ENCODE peak calls at places on chromosomes 7 and 10, in four cellular contexts. C is H1, W is mammary epithelial cell, E is pancreas. I is an unnamed sample.

GRCh38 chr10:24617771-24618396 is 105.8 kb downstream of the ARHGAP21 start:
- DNase-seq in W (peak), C (peak), E (peak), I (peak)

GRCh38 chr7:106460792-106461254 is 176.0 kb upstream of the NAMPT start:
- DNase-seq in W (peak), C (no peak), E (no peak), I (no peak)

GRCh38 chr10:58641095-58641531 is 128.4 kb downstream of the BICC1 start:
- DNase-seq in W (peak), E (no peak), C (no peak), I (no peak)

GRCh38 chr7:12696001-12696400 is 8.6 kb downstream of the ARL4A start:
- DNase-seq in E (no peak), C (no peak), W (peak), I (no peak)

GRCh38 chr7:94562525-94562924 is 52.9 kb downstream of the CASD1 start:
- DNase-seq in C (no peak), E (no peak), W (no peak), I (no peak)

GRCh38 chr7:44308741-44309270 is 16.6 kb downstream of the CAMK2B start:
- DNase-seq in C (peak), W (no peak), E (no peak), I (peak)

GRCh38 chr10:36094091-36094490 is 452.0 kb upstream of the FZD8 start:
- DNase-seq in C (no peak), E (no peak), W (peak), I (no peak)

GRCh38 chr10:6279540-6280267 is 77.0 kb downstream of the PFKFB3 start:
- DNase-seq in E (peak), W (no peak), C (no peak), I (no peak)

GRCh38 chr10:12487366-12487765 is 138.0 kb downstream of the CAMK1D start:
- DNase-seq in E (no peak), C (no peak), W (no peak), I (no peak)

GRCh38 chr10:128047337-128047736 is 78.9 kb downstream of the MKI67 start:
- DNase-seq in E (peak), W (peak), C (peak), I (peak)

GRCh38 chr10:60414111-60414510 is 24.4 kb upstream of the ANK3 start:
- DNase-seq in C (no peak), E (no peak), W (no peak), I (no peak)

GRCh38 chr7:158035343-158035742 is 552.3 kb downstream of the PTPRN2 start:
- DNase-seq in W (no peak), C (peak), E (no peak), I (no peak)

DNA sequence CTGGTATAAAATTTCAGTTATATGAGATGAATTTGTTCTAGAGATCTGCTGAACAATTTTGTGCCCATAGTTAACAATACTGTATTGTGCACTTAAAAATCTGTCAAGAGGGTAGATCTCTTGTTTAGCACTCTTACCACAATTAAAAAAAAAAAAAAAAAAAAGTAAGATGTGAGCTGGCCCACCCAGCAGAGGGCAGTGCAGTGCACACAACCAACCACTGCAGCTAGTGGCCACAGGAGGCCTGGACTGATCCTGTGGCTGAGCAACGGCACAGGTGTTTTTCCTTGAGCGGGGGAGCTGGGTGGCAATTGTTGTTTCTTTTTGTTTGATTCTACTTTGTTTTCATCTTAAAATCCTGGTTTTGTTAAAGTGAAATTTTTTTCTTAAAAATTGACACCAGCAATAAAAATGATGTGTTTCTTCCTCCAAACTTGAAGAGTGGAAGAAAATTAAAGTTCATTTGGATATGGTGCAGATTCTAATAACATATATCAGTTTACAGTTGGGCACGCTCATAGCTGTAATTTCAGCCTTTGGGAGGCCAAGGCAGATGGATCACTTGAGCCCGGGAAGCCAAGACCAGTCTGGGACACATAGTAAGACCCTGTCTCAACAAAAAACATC is 171.1 kb upstream of the TBX20 start:
- DNase-seq in E (peak), W (peak), C (peak), I (peak)
- TF ChIP-seq CTCF in E (peak), W (peak), C (peak), I (peak)

GRCh38 chr10:122701652-122702051 is 2.0 kb upstream of the C10orf120 start:
- DNase-seq in C (no peak), E (peak), W (no peak), I (no peak)

GRCh38 chr10:122699796-122700466 is at the start of gene C10orf120:
- DNase-seq in W (no peak), C (no peak), E (no peak), I (no peak)

GRCh38 chr10:122703483-122704448 is 4.1 kb upstream of the C10orf120 start:
- DNase-seq in W (peak), C (peak), E (peak), I (peak)

GRCh38 chr10:122706467-122706866 is 6.8 kb upstream of the C10orf120 start:
- DNase-seq in C (no peak), W (no peak), E (no peak), I (no peak)

GRCh38 chr10:122702271-122702670 is 2.6 kb upstream of the C10orf120 start:
- DNase-seq in W (no peak), C (no peak), E (no peak), I (no peak)
- TF ChIP-seq CTCF in W (no peak), C (no peak), E (no peak), I (no peak)

GRCh38 chr7:17554341-17555015 is 256.0 kb downstream of the AHR start:
- DNase-seq in W (peak), C (no peak), E (no peak), I (no peak)
- TF ChIP-seq CTCF in W (no peak), C (no peak), E (no peak), I (no peak)

DNA sequence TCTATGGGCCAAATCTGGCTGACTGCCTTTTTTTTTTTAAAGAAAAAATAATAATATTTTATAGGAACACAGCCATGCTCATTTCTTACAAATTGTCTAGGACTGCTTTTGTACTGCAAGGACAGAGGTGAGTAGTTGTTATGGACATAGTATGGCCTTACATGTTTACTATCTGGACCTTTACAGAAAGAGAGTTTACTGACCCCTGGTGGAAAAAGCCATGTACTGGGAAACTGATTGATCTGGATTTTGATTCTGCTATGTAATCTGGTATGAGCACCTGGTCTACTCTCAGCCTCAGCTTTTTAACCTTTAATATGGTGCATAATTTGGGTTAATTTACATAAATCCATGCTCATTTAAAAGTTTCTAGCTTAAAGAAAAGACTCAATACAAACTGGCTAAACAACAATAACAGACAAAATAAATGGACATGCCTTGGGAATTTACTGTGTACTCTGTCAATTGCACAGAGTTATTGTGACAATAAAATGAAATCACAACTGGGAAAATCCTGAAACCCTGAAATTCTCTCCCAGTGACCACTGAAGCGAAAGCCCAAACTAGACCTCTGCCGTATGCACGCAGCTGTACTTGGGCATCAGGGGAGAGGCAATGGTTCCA is 260.7 kb downstream of the BMPER start:
- DNase-seq in E (no peak), C (no peak), W (peak), I (no peak)
- TF ChIP-seq CTCF in E (no peak), C (peak), W (peak), I (no peak)

GRCh38 chr7:101953248-101953819 is 135.9 kb downstream of the CUX1 start:
- DNase-seq in W (no peak), E (no peak), C (no peak), I (peak)
- TF ChIP-seq CTCF in W (no peak), E (no peak), C (no peak), I (no peak)

GRCh38 chr7:93407239-93407638 is 167.3 kb downstream of the CALCR start:
- DNase-seq in E (no peak), W (no peak), C (no peak), I (no peak)
- TF ChIP-seq CTCF in E (no peak), W (no peak), C (no peak), I (no peak)

GRCh38 chr7:135232720-135233119 is 918 bp upstream of the STRA8 start:
- DNase-seq in C (peak), W (no peak), E (no peak), I (no peak)
- TF ChIP-seq CTCF in C (peak), W (no peak), E (no peak), I (no peak)

GRCh38 chr10:132110713-132111112 is 45.0 kb downstream of the JAKMIP3 start:
- DNase-seq in E (no peak), W (no peak), C (no peak), I (no peak)
- TF ChIP-seq CTCF in E (no peak), W (no peak), C (no peak), I (no peak)

I was measured in GM13976.